ENCODE peak calls at places on chromosomes 2 and 18, in ten cellular contexts. F, S, Q, D, C, P, H, J, I and U are unnamed samples. For H3K36me3 and H3K4me1, the result is how much of the 10 kb centered on the place peaks cover.

GRCh38 chr18:75265872-75266271 is 55.3 kb downstream of the TSHZ1 start:
- DNase-seq in F (no peak), S (no peak), Q (no peak), D (no peak), C (no peak), P (no peak), H (no peak), J (no peak), I (no peak), U (no peak)

GRCh38 chr2:215948051-215948450 is 65.3 kb downstream of the MREG start:
- DNase-seq in F (no peak), S (no peak), Q (no peak), D (no peak), C (no peak), P (no peak), H (no peak), J (no peak), I (no peak), U (no peak)

GRCh38 chr2:218853766-218854165 is 5.8 kb upstream of the WNT6 start:
- DNase-seq in F (peak), S (no peak), Q (no peak), D (peak), C (peak), P (no peak), H (no peak), J (peak), I (no peak), U (no peak)

GRCh38 chr2:23107341-23107941 is 277.5 kb upstream of the KLHL29 start:
- DNase-seq in F (no peak), S (no peak), Q (no peak), D (no peak), C (peak), P (no peak), H (no peak), J (no peak), I (no peak), U (no peak)

GRCh38 chr2:175478369-175478768 is 296.9 kb upstream of the ATP5MC3 start:
- DNase-seq in F (no peak), S (no peak), Q (no peak), D (peak), C (no peak), P (peak), H (no peak), J (no peak), I (no peak), U (no peak)

GRCh38 chr2:73292906-73293533 is 328 bp downstream of the EGR4 start:
- DNase-seq in F (peak), S (no peak), Q (no peak), D (no peak), C (no peak), P (peak), H (no peak), J (no peak), I (no peak), U (no peak)

GRCh38 chr18:59672125-59672769 is 25.0 kb downstream of the CCBE1 start:
- DNase-seq in F (no peak), S (no peak), Q (no peak), D (no peak), C (no peak), P (no peak), H (no peak), J (no peak), I (no peak), U (no peak)

GRCh38 chr2:46977899-46978298 is 62.3 kb upstream of the MCFD2 start:
- DNase-seq in F (no peak), S (no peak), Q (no peak), D (no peak), C (no peak), P (no peak), H (no peak), J (no peak), I (no peak), U (no peak)

GRCh38 chr2:28273751-28274150 is 118.9 kb upstream of the FOSL2 start:
- DNase-seq in F (no peak), S (no peak), Q (no peak), D (no peak), C (no peak), P (no peak), H (no peak), J (no peak), I (no peak), U (no peak)

GRCh38 chr2:53028259-53028658 is 739.3 kb upstream of the CHAC2 start:
- DNase-seq in F (no peak), S (no peak), Q (no peak), D (peak), C (no peak), P (no peak), H (no peak), J (no peak), I (no peak), U (no peak)

GRCh38 chr18:54222922-54223567 is 1.4 kb downstream of the MBD2 start:
- DNase-seq in F (no peak), S (no peak), Q (no peak), D (no peak), C (no peak), P (peak), H (no peak), J (no peak), I (no peak), U (no peak)

GRCh38 chr2:27627963-27628766 is 647 bp downstream of the CCDC121 start:
- DNase-seq in F (peak), S (no peak), Q (no peak), D (peak), C (no peak), P (peak), H (no peak), J (no peak), I (peak), U (no peak)

GRCh38 chr18:35041752-35042379 is 653 bp downstream of the MAPRE2 start:
- DNase-seq in F (no peak), S (no peak), Q (no peak), D (peak), C (no peak), P (peak), H (no peak), J (no peak), I (no peak), U (no peak)

GRCh38 chr2:203908344-203909185 is 28.0 kb upstream of the ICOS start:
- DNase-seq in F (no peak), S (no peak), Q (no peak), D (no peak), C (no peak), P (no peak), H (no peak), J (no peak), I (no peak), U (no peak)

GRCh38 chr18:13310286-13310685 is 91.7 kb downstream of the LDLRAD4 start:
- DNase-seq in F (no peak), S (no peak), Q (no peak), D (no peak), C (no peak), P (no peak), H (no peak), J (no peak), I (no peak), U (no peak)

GRCh38 chr2:43848174-43848573 is 9.4 kb downstream of the ABCG8 start:
- DNase-seq in F (no peak), S (no peak), Q (no peak), D (no peak), C (no peak), P (no peak), H (no peak), J (no peak), I (no peak), U (no peak)

GRCh38 chr2:225032249-225032648 is 10.0 kb downstream of the DOCK10 start:
- DNase-seq in F (no peak), S (no peak), Q (no peak), D (no peak), C (no peak), P (no peak), H (no peak), J (no peak), I (peak), U (no peak)

GRCh38 chr18:36580874-36581750 is 247.7 kb downstream of the TPGS2 start:
- DNase-seq in F (no peak), S (no peak), Q (no peak), D (peak), C (peak), P (no peak), H (no peak), J (no peak), I (no peak), U (no peak)

GRCh38 chr18:74281639-74282358 is 10.0 kb downstream of the CYB5A start:
- DNase-seq in F (no peak), S (no peak), Q (no peak), D (peak), C (no peak), P (no peak), H (no peak), J (no peak), I (no peak), U (peak)

GRCh38 chr18:41599529-41599928 is 355.5 kb upstream of the PIK3C3 start:
- DNase-seq in F (no peak), S (no peak), Q (no peak), D (no peak), C (no peak), P (no peak), H (no peak), J (no peak), I (no peak), U (no peak)

GRCh38 chr2:237603718-237604362 is 13.3 kb upstream of the RAB17 start:
- DNase-seq in F (no peak), S (no peak), Q (peak), D (peak), C (no peak), P (peak), H (no peak), J (peak), I (peak), U (no peak)

GRCh38 chr2:38176619-38177021 is 100.7 kb upstream of the CYP1B1 start:
- DNase-seq in F (no peak), S (no peak), Q (no peak), D (peak), C (no peak), P (no peak), H (no peak), J (no peak), I (no peak), U (no peak)

GRCh38 chr2:242085941-242086621 is 216.6 kb downstream of the RTP5 start:
- DNase-seq in F (no peak), S (peak), Q (no peak), D (peak), C (no peak), P (no peak), H (no peak), J (no peak), I (no peak), U (no peak)

GRCh38 chr18:57772387-57772799 is 30.7 kb downstream of the ATP8B1 start:
- DNase-seq in F (no peak), S (peak), Q (no peak), D (no peak), C (no peak), P (no peak), H (no peak), J (no peak), I (no peak), U (peak)

GRCh38 chr2:237492137-237492890 is 5.3 kb downstream of the MLPH start:
- DNase-seq in F (peak), S (no peak), Q (no peak), D (no peak), C (no peak), P (no peak), H (no peak), J (no peak), I (no peak), U (no peak)

GRCh38 chr2:128746356-128746755 is 427.7 kb upstream of the HS6ST1 start:
- DNase-seq in F (peak), S (no peak), Q (no peak), D (no peak), C (no peak), P (no peak), H (no peak), J (peak), I (no peak), U (no peak)

GRCh38 chr2:39991298-39991697 is 212.2 kb upstream of the THUMPD2 start:
- DNase-seq in F (no peak), S (no peak), Q (no peak), D (peak), C (no peak), P (no peak), H (no peak), J (no peak), I (no peak), U (no peak)

GRCh38 chr2:43102366-43103092 is 123.9 kb downstream of the ZFP36L2 start:
- DNase-seq in F (no peak), S (no peak), Q (no peak), D (no peak), C (no peak), P (no peak), H (no peak), J (peak), I (no peak), U (peak)

GRCh38 chr2:100940240-100940639 is 61.8 kb upstream of the RPL31 start:
- DNase-seq in F (no peak), S (no peak), Q (no peak), D (peak), C (no peak), P (no peak), H (no peak), J (no peak), I (no peak), U (no peak)

GRCh38 chr2:88748005-88748404 is 56.5 kb downstream of the RPIA start:
- DNase-seq in F (no peak), S (no peak), Q (no peak), D (no peak), C (no peak), P (no peak), H (no peak), J (no peak), I (no peak), U (no peak)

GRCh38 chr2:88751770-88752169 is 60.3 kb downstream of the RPIA start:
- DNase-seq in F (no peak), S (no peak), Q (no peak), D (no peak), C (no peak), P (no peak), H (no peak), J (no peak), I (no peak), U (no peak)

GRCh38 chr2:88746929-88747490 is 55.5 kb downstream of the RPIA start:
- DNase-seq in F (no peak), S (no peak), Q (no peak), D (no peak), C (no peak), P (no peak), H (no peak), J (no peak), I (no peak), U (no peak)
- H3K36me3 ChIP-seq in F (under half), S (under half), Q (under half), D (under half), C (under half), P (under half), H (under half), J (under half), I (under half), U (under half)

GRCh38 chr2:33133436-33133835 is 186.7 kb downstream of the LTBP1 start:
- DNase-seq in F (no peak), S (peak), Q (no peak), D (no peak), C (no peak), P (no peak), H (no peak), J (no peak), I (peak), U (peak)

GRCh38 chr2:33136056-33136455 is 189.3 kb downstream of the LTBP1 start:
- DNase-seq in F (no peak), S (no peak), Q (no peak), D (peak), C (no peak), P (no peak), H (no peak), J (no peak), I (peak), U (no peak)

GRCh38 chr2:33134764-33135560 is 188.2 kb downstream of the LTBP1 start:
- DNase-seq in F (no peak), S (no peak), Q (no peak), D (peak), C (no peak), P (no peak), H (no peak), J (no peak), I (peak), U (no peak)

GRCh38 chr2:33135645-33136044 is 188.9 kb downstream of the LTBP1 start:
- DNase-seq in F (no peak), S (no peak), Q (no peak), D (peak), C (no peak), P (no peak), H (no peak), J (no peak), I (no peak), U (no peak)

DNA sequence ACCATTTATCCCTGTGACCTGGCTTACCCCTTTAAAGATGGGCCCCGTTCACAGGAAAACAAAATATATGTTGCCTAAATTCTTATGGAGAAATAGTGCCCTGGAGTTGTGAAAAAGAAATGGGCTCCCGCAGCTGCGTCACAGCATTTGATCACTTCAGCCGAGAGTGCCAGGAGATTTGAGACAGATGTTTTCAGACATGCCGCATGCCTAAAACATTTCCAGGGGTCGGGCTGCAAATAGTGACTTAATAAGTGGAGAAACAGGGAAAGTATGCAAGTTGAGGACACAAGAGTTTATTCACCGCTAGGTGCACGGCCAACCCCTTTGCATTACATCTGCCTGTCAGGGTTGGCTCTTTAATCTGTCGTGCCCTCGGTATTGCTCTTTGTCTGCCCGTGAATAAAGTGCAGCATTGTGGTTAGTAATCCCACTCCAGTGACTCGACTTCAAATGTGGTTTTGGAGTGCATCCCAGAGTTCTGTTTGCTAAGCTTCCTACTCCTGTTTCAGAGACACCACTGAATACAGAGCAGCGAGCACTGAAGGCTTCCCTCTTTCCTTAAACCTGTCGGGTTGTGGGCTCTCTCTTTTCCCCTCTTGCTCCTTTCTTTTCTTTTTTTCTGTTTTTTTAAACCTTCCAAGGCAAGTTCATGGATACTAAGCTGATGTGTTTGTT is 187.5 kb downstream of the LTBP1 start:
- DNase-seq in F (no peak), S (no peak), Q (no peak), D (peak), C (no peak), P (peak), H (peak), J (peak), I (peak), U (peak)
- H3K4me1 ChIP-seq in F (under half), S (under half), Q (under half), D (half or more), C (under half), P (under half), H (half or more), J (under half), I (under half), U (under half)

GRCh38 chr2:181190711-181191110 is 210.3 kb downstream of the UBE2E3 start:
- DNase-seq in F (no peak), S (no peak), Q (no peak), D (peak), C (no peak), P (peak), H (no peak), J (no peak), I (no peak), U (no peak)

GRCh38 chr2:181193550-181193949 is 213.1 kb downstream of the UBE2E3 start:
- DNase-seq in F (no peak), S (no peak), Q (no peak), D (no peak), C (no peak), P (no peak), H (no peak), J (no peak), I (no peak), U (no peak)

GRCh38 chr2:181188605-181189004 is 208.2 kb downstream of the UBE2E3 start:
- DNase-seq in F (no peak), S (no peak), Q (no peak), D (no peak), C (no peak), P (no peak), H (no peak), J (no peak), I (no peak), U (no peak)

GRCh38 chr2:181185948-181186347 is 205.5 kb downstream of the UBE2E3 start:
- DNase-seq in F (no peak), S (no peak), Q (no peak), D (peak), C (no peak), P (no peak), H (no peak), J (no peak), I (no peak), U (no peak)

DNA sequence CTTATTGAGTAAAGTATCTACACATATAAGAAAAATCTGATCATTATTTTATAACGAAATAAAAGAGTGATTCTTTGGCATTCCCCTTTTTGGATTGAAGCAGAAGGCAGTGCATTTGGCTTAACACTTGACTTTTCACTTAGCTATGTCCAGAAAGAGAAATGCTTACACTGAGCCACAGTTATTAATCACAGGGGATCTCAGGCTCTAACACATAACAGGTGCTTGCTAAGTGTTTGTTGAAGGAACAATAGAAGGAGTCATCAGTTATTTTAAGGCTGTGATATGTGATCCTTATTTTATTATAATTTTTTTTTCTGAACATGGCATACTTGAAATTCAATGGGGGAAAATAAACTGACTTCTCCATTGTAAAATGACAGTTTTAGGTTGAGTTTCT is 209.5 kb downstream of the UBE2E3 start:
- DNase-seq in F (no peak), S (no peak), Q (no peak), D (no peak), C (no peak), P (no peak), H (no peak), J (no peak), I (no peak), U (no peak)
- H3K4me3 ChIP-seq in F (no peak), S (no peak), Q (no peak), D (no peak), C (no peak), P (no peak), H (no peak), J (no peak), I (no peak), U (no peak)

DNA sequence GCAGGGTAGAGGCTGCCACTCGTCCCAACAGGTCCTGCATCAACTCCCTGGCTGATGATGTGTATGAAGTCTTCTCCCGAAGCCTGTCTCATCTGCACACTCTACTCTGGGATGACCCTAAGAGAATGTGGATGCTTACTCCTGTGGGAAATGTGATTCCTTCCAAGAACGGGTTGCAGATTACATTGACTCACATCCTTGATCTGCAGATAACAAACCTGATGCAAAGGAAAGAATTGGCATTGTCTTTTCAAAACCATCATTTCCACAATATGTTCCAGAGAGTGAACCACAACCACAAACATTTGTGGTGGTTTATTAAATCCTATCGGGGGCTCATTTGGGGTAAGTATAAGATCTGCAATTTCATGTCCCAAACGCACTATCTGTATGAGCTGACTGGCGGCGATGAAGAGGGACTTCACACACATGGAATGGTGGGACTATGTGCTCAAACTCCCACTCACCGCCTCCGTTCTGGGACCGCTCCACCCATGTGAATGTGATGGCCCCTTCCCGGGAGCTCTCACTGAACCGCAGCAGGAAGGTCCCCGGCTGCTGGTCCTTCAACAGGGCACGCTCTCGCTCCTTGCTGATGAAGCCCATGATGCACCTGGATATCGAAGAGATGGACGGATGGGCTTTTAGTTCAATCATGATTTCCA is 35.5 kb downstream of the STAT1 start:
- DNase-seq in F (no peak), S (no peak), Q (no peak), D (peak), C (no peak), P (no peak), H (no peak), J (no peak), I (peak), U (no peak)
- H3K36me3 ChIP-seq in F (half or more), S (under half), Q (half or more), D (half or more), C (under half), P (under half), H (under half), J (under half), I (under half), U (half or more)